ENCODE peak calls at places on chromosome 21, in ten cellular contexts. One of them, this sample, is unnamed.

GRCh38 chr21:38914531-38915385 is 109.0 kb downstream of the ETS2 start:
- DNase-seq in stomach: no peak
- DNase-seq in Peyer's patch: peak; percentile 78
- DNase-seq in IMR-90: peak; percentile 29
- DNase-seq in mucosa of descending colon: peak; percentile 57
- DNase-seq in brain microvascular endothelial cell: no peak
- DNase-seq in lower leg skin: peak; percentile 84
- DNase-seq in psoas muscle: no peak
- DNase-seq in A549: no peak
- DNase-seq in tibial artery: no peak
- DNase-seq in this sample: no peak

GRCh38 chr21:30072496-30072895 is 94.1 kb downstream of the CLDN17 start:
- DNase-seq in stomach: peak; percentile 27
- DNase-seq in Peyer's patch: no peak
- DNase-seq in IMR-90: no peak
- DNase-seq in mucosa of descending colon: no peak
- DNase-seq in brain microvascular endothelial cell: peak; percentile 45
- DNase-seq in lower leg skin: no peak
- DNase-seq in psoas muscle: no peak
- DNase-seq in A549: no peak
- DNase-seq in tibial artery: no peak
- DNase-seq in this sample: no peak

GRCh38 chr21:46054447-46054846 is 43.5 kb upstream of the COL6A2 start:
- DNase-seq in stomach: no peak
- DNase-seq in Peyer's patch: no peak
- DNase-seq in IMR-90: peak; percentile 42
- DNase-seq in mucosa of descending colon: no peak
- DNase-seq in brain microvascular endothelial cell: no peak
- DNase-seq in lower leg skin: peak; percentile 86
- DNase-seq in psoas muscle: no peak
- DNase-seq in A549: no peak
- DNase-seq in tibial artery: no peak
- DNase-seq in this sample: no peak

GRCh38 chr21:45427331-45428271 is 22.6 kb downstream of the COL18A1 start:
- DNase-seq in stomach: peak; percentile 36
- DNase-seq in Peyer's patch: no peak
- DNase-seq in IMR-90: peak; percentile 98
- DNase-seq in mucosa of descending colon: peak; percentile 72
- DNase-seq in brain microvascular endothelial cell: peak; percentile 99
- DNase-seq in lower leg skin: peak; percentile 91
- DNase-seq in psoas muscle: peak; percentile 79
- DNase-seq in A549: peak; percentile 92
- DNase-seq in tibial artery: peak; percentile 79
- DNase-seq in this sample: no peak

GRCh38 chr21:31503467-31503866 is 156.0 kb upstream of the SOD1 start:
- DNase-seq in stomach: no peak
- DNase-seq in Peyer's patch: no peak
- DNase-seq in IMR-90: no peak
- DNase-seq in mucosa of descending colon: no peak
- DNase-seq in brain microvascular endothelial cell: no peak
- DNase-seq in lower leg skin: no peak
- DNase-seq in psoas muscle: no peak
- DNase-seq in A549: no peak
- DNase-seq in tibial artery: no peak
- DNase-seq in this sample: no peak

GRCh38 chr21:25501448-25501847 is 105.8 kb downstream of the MRPL39 start:
- DNase-seq in stomach: no peak
- DNase-seq in Peyer's patch: no peak
- DNase-seq in IMR-90: no peak
- DNase-seq in mucosa of descending colon: no peak
- DNase-seq in brain microvascular endothelial cell: no peak
- DNase-seq in lower leg skin: no peak
- DNase-seq in psoas muscle: no peak
- DNase-seq in A549: no peak
- DNase-seq in tibial artery: no peak
- DNase-seq in this sample: no peak

GRCh38 chr21:46014828-46015227 is 33.3 kb downstream of the COL6A1 start:
- DNase-seq in stomach: no peak
- DNase-seq in Peyer's patch: no peak
- DNase-seq in IMR-90: no peak
- DNase-seq in mucosa of descending colon: no peak
- DNase-seq in brain microvascular endothelial cell: no peak
- DNase-seq in lower leg skin: no peak
- DNase-seq in psoas muscle: no peak
- DNase-seq in A549: no peak
- DNase-seq in tibial artery: no peak
- DNase-seq in this sample: no peak

GRCh38 chr21:33478858-33479678 is 706 bp downstream of the TMEM50B start:
- DNase-seq in stomach: peak; percentile 36
- DNase-seq in Peyer's patch: peak; percentile 58
- DNase-seq in IMR-90: peak; percentile 17
- DNase-seq in mucosa of descending colon: peak; percentile 64
- DNase-seq in brain microvascular endothelial cell: no peak
- DNase-seq in lower leg skin: peak; percentile 85
- DNase-seq in psoas muscle: peak; percentile 29
- DNase-seq in A549: no peak
- DNase-seq in tibial artery: no peak
- DNase-seq in this sample: peak; percentile 39

GRCh38 chr21:31873696-31874599 is 1.1 kb downstream of the HUNK start:
- DNase-seq in stomach: peak; percentile 51
- DNase-seq in Peyer's patch: peak; percentile 77
- DNase-seq in IMR-90: peak; percentile 33
- DNase-seq in mucosa of descending colon: peak; percentile 63
- DNase-seq in brain microvascular endothelial cell: no peak
- DNase-seq in lower leg skin: peak; percentile 89
- DNase-seq in psoas muscle: peak; percentile 66
- DNase-seq in A549: peak; percentile 36
- DNase-seq in tibial artery: no peak
- DNase-seq in this sample: no peak

GRCh38 chr21:46409641-46410406 is 48.9 kb upstream of the DIP2A start:
- DNase-seq in stomach: no peak
- DNase-seq in Peyer's patch: no peak
- DNase-seq in IMR-90: no peak
- DNase-seq in mucosa of descending colon: peak; percentile 19
- DNase-seq in brain microvascular endothelial cell: no peak
- DNase-seq in lower leg skin: no peak
- DNase-seq in psoas muscle: peak; percentile 4
- DNase-seq in A549: no peak
- DNase-seq in tibial artery: no peak
- DNase-seq in this sample: no peak

GRCh38 chr21:37914211-37914900 is 1.9 kb downstream of the KCNJ6 start:
- DNase-seq in stomach: no peak
- DNase-seq in Peyer's patch: no peak
- DNase-seq in IMR-90: peak; percentile 22
- DNase-seq in mucosa of descending colon: no peak
- DNase-seq in brain microvascular endothelial cell: peak; percentile 3
- DNase-seq in lower leg skin: no peak
- DNase-seq in psoas muscle: no peak
- DNase-seq in A549: no peak
- DNase-seq in tibial artery: no peak
- DNase-seq in this sample: no peak

GRCh38 chr21:29297483-29298347 is 1.0 kb upstream of the BACH1 start:
- DNase-seq in stomach: no peak
- DNase-seq in Peyer's patch: no peak
- DNase-seq in IMR-90: no peak
- DNase-seq in mucosa of descending colon: no peak
- DNase-seq in brain microvascular endothelial cell: no peak
- DNase-seq in lower leg skin: peak; percentile 85
- DNase-seq in psoas muscle: peak; percentile 21
- DNase-seq in A549: no peak
- DNase-seq in tibial artery: no peak
- DNase-seq in this sample: no peak

GRCh38 chr21:44351535-44352252 is 1.7 kb upstream of the TRPM2 start:
- DNase-seq in stomach: no peak
- DNase-seq in Peyer's patch: no peak
- DNase-seq in IMR-90: no peak
- DNase-seq in mucosa of descending colon: no peak
- DNase-seq in brain microvascular endothelial cell: no peak
- DNase-seq in lower leg skin: no peak
- DNase-seq in psoas muscle: no peak
- DNase-seq in A549: no peak
- DNase-seq in tibial artery: no peak
- DNase-seq in this sample: no peak
- H3K4me3 ChIP-seq in stomach: no peak overlapping the region
- H3K4me3 ChIP-seq in Peyer's patch: no peak overlapping the region
- H3K4me3 ChIP-seq in IMR-90: no peak overlapping the region
- H3K4me3 ChIP-seq in mucosa of descending colon: no peak overlapping the region
- H3K4me3 ChIP-seq in brain microvascular endothelial cell: no peak overlapping the region
- H3K4me3 ChIP-seq in lower leg skin: no peak overlapping the region
- H3K4me3 ChIP-seq in psoas muscle: no peak overlapping the region
- H3K4me3 ChIP-seq in A549: no peak overlapping the region
- H3K4me3 ChIP-seq in tibial artery: no peak overlapping the region
- H3K4me3 ChIP-seq in this sample: no peak overlapping the region

GRCh38 chr21:41109174-41109573 is 58.8 kb upstream of the BACE2 start:
- DNase-seq in stomach: no peak
- DNase-seq in Peyer's patch: no peak
- DNase-seq in IMR-90: no peak
- DNase-seq in mucosa of descending colon: no peak
- DNase-seq in brain microvascular endothelial cell: no peak
- DNase-seq in lower leg skin: no peak
- DNase-seq in psoas muscle: no peak
- DNase-seq in A549: no peak
- DNase-seq in tibial artery: no peak
- DNase-seq in this sample: no peak

GRCh38 chr21:41111681-41112080 is 56.3 kb upstream of the BACE2 start:
- DNase-seq in stomach: no peak
- DNase-seq in Peyer's patch: no peak
- DNase-seq in IMR-90: no peak
- DNase-seq in mucosa of descending colon: no peak
- DNase-seq in brain microvascular endothelial cell: no peak
- DNase-seq in lower leg skin: peak; percentile 77
- DNase-seq in psoas muscle: no peak
- DNase-seq in A549: no peak
- DNase-seq in tibial artery: no peak
- DNase-seq in this sample: no peak

GRCh38 chr21:41107602-41108001 is 60.4 kb upstream of the BACE2 start:
- DNase-seq in stomach: no peak
- DNase-seq in Peyer's patch: no peak
- DNase-seq in IMR-90: no peak
- DNase-seq in mucosa of descending colon: no peak
- DNase-seq in brain microvascular endothelial cell: no peak
- DNase-seq in lower leg skin: peak; percentile 59
- DNase-seq in psoas muscle: no peak
- DNase-seq in A549: no peak
- DNase-seq in tibial artery: no peak
- DNase-seq in this sample: no peak

GRCh38 chr21:41110664-41111063 is 57.3 kb upstream of the BACE2 start:
- DNase-seq in stomach: no peak
- DNase-seq in Peyer's patch: no peak
- DNase-seq in IMR-90: no peak
- DNase-seq in mucosa of descending colon: no peak
- DNase-seq in brain microvascular endothelial cell: no peak
- DNase-seq in lower leg skin: peak; percentile 36
- DNase-seq in psoas muscle: no peak
- DNase-seq in A549: no peak
- DNase-seq in tibial artery: no peak
- DNase-seq in this sample: no peak

GRCh38 chr21:41112740-41113692 is 54.9 kb upstream of the BACE2 start:
- DNase-seq in stomach: no peak
- DNase-seq in Peyer's patch: no peak
- DNase-seq in IMR-90: peak; percentile 79
- DNase-seq in mucosa of descending colon: no peak
- DNase-seq in brain microvascular endothelial cell: peak; percentile 80
- DNase-seq in lower leg skin: peak; percentile 87
- DNase-seq in psoas muscle: no peak
- DNase-seq in A549: no peak
- DNase-seq in tibial artery: peak; percentile 47
- DNase-seq in this sample: peak; percentile 16
- H3K4me3 ChIP-seq in stomach: peak overlapping the region; percentile 1
- H3K4me3 ChIP-seq in Peyer's patch: no peak overlapping the region
- H3K4me3 ChIP-seq in IMR-90: no peak overlapping the region
- H3K4me3 ChIP-seq in mucosa of descending colon: no peak overlapping the region
- H3K4me3 ChIP-seq in brain microvascular endothelial cell: peak overlapping the region; percentile 44
- H3K4me3 ChIP-seq in lower leg skin: no peak overlapping the region
- H3K4me3 ChIP-seq in psoas muscle: no peak overlapping the region
- H3K4me3 ChIP-seq in A549: no peak overlapping the region
- H3K4me3 ChIP-seq in tibial artery: peak overlapping the region; percentile 12
- H3K4me3 ChIP-seq in this sample: peak overlapping the region; percentile 65

DNA sequence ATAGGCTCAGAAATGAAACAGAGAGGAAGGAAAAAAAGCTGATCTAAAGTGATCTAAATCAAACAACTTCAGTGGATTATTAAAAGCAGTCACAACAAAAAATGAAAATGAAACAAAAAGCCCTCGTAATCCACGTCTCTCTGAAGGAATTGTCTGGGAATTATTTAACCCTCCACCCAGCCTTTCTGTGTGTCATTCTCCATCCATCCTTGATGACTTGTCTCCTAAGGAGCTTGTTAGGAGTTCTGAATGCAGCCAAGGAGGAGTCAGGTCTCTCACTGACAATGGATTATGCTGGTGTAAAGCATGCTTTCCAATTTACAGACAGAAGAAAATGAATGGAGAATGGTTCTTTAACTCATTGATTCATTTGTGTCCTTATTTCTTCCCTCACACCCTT is 359.3 kb upstream of the RUNX1 start:
- DNase-seq in stomach: no peak
- DNase-seq in Peyer's patch: no peak
- DNase-seq in IMR-90: peak; percentile 58
- DNase-seq in mucosa of descending colon: no peak
- DNase-seq in brain microvascular endothelial cell: no peak
- DNase-seq in lower leg skin: no peak
- DNase-seq in psoas muscle: no peak
- DNase-seq in A549: no peak
- DNase-seq in tibial artery: no peak
- DNase-seq in this sample: no peak
- H3K4me3 ChIP-seq in stomach: no peak overlapping the region
- H3K4me3 ChIP-seq in Peyer's patch: no peak overlapping the region
- H3K4me3 ChIP-seq in IMR-90: peak overlapping the region; percentile 31
- H3K4me3 ChIP-seq in mucosa of descending colon: no peak overlapping the region
- H3K4me3 ChIP-seq in brain microvascular endothelial cell: no peak overlapping the region
- H3K4me3 ChIP-seq in lower leg skin: no peak overlapping the region
- H3K4me3 ChIP-seq in psoas muscle: no peak overlapping the region
- H3K4me3 ChIP-seq in A549: no peak overlapping the region
- H3K4me3 ChIP-seq in tibial artery: no peak overlapping the region
- H3K4me3 ChIP-seq in this sample: no peak overlapping the region

DNA sequence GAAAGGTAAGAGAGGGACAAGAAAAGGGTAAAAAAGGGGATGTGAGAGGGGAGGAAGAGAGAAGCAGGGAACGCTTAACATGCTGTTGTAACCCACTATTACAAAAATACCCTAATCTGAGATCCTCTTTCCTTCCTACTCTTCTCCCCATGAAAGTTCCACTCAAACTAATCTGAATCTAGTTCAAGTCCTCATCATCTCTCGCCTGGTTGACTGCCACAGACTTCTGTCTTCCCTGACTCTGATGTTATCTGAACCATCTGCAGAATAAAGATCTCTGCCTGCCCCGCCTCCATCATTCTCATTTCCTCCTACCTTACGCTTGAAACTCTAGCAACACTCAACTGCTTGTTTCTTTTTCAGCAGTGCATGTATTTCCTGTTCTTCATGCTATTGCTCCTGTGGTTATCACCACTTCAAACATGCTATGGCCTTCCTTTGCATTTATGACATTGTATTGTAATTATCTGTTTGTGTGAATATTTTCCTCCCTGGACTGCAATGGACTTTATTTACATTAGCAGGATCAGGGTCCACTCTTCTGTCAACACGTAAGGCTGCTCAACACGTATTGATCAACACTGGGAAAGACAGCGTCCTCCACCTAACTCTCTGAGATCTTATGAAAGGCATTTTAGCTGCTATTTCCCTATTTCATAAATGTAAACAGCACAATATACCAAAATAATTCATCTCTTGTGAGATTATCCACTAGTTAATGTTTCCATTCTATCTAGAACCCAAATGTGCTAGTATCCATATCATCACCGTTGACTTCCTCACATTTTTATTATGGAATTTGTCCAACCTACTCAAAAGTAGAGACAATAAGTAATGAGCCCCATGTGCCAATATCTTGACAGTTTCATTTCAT is 215.5 kb upstream of the USP25 start:
- DNase-seq in stomach: no peak
- DNase-seq in Peyer's patch: no peak
- DNase-seq in IMR-90: no peak
- DNase-seq in mucosa of descending colon: no peak
- DNase-seq in brain microvascular endothelial cell: no peak
- DNase-seq in lower leg skin: no peak
- DNase-seq in psoas muscle: no peak
- DNase-seq in A549: no peak
- DNase-seq in tibial artery: no peak
- DNase-seq in this sample: peak; percentile 67
- H3K4me3 ChIP-seq in stomach: no peak overlapping the region
- H3K4me3 ChIP-seq in Peyer's patch: no peak overlapping the region
- H3K4me3 ChIP-seq in IMR-90: no peak overlapping the region
- H3K4me3 ChIP-seq in mucosa of descending colon: no peak overlapping the region
- H3K4me3 ChIP-seq in brain microvascular endothelial cell: no peak overlapping the region
- H3K4me3 ChIP-seq in lower leg skin: no peak overlapping the region
- H3K4me3 ChIP-seq in psoas muscle: no peak overlapping the region
- H3K4me3 ChIP-seq in A549: no peak overlapping the region
- H3K4me3 ChIP-seq in tibial artery: no peak overlapping the region
- H3K4me3 ChIP-seq in this sample: peak overlapping the region; percentile 24

This sample was measured in CD8-positive, alpha-beta memory T cell.